ENCODE peak calls at places on chromosomes 2 and 18, in four cellular contexts. K is SK-N-SH, J is WTC11, A is K562. B is an unnamed sample.

GRCh38 chr2:235168174-235168979 is 216.6 kb downstream of the SH3BP4 start:
- DNase-seq in K (no peak), J (no peak), A (no peak), B (no peak)

GRCh38 chr2:32652555-32653209 is 24.8 kb downstream of the TTC27 start:
- DNase-seq in K (no peak), J (no peak), A (no peak), B (no peak)

GRCh38 chr2:189254268-189254883 is 74.8 kb upstream of the COL5A2 start:
- DNase-seq in K (peak), J (no peak), A (no peak), B (no peak)

GRCh38 chr2:96116879-96117533 is 635 bp upstream of the ADRA2B start:
- DNase-seq in K (peak), J (peak), A (peak), B (no peak)

GRCh38 chr2:45040786-45041185 is 31.5 kb upstream of the SIX2 start:
- DNase-seq in K (no peak), J (no peak), A (no peak), B (no peak)

GRCh38 chr18:57269756-57270534 is 82.4 kb upstream of the ST8SIA3 start:
- DNase-seq in K (no peak), J (no peak), A (no peak), B (no peak)

GRCh38 chr18:59787998-59788875 is 91.0 kb upstream of the CCBE1 start:
- DNase-seq in K (no peak), J (no peak), A (peak), B (no peak)

GRCh38 chr2:18721038-18721922 is 131.9 kb upstream of the NT5C1B start:
- DNase-seq in K (no peak), J (no peak), A (no peak), B (no peak)

GRCh38 chr18:26091047-26091630 is 726 bp upstream of the SS18 start:
- DNase-seq in K (no peak), J (peak), A (peak), B (peak)

GRCh38 chr2:158931577-158931976 is 36.9 kb upstream of the TANC1 start:
- DNase-seq in K (no peak), J (no peak), A (no peak), B (no peak)

GRCh38 chr2:223414646-223415045 is 187.5 kb downstream of the SCG2 start:
- DNase-seq in K (no peak), J (no peak), A (no peak), B (no peak)

GRCh38 chr2:144560254-144560653 is 40.3 kb upstream of the ZEB2 start:
- DNase-seq in K (no peak), J (no peak), A (peak), B (no peak)

GRCh38 chr18:28657836-28658410 is 481.0 kb upstream of the CDH2 start:
- DNase-seq in K (no peak), J (no peak), A (no peak), B (no peak)

GRCh38 chr18:48662021-48662661 is 123.3 kb downstream of the CTIF start:
- DNase-seq in K (no peak), J (no peak), A (no peak), B (peak)

GRCh38 chr18:63099848-63100625 is 219.5 kb downstream of the BCL2 start:
- DNase-seq in K (no peak), J (no peak), A (no peak), B (no peak)

GRCh38 chr2:226892729-226893128 is 56.9 kb downstream of the RHBDD1 start:
- DNase-seq in K (no peak), J (no peak), A (no peak), B (no peak)

GRCh38 chr2:105308785-105309540 is 20.6 kb downstream of the TGFBRAP1 start:
- DNase-seq in K (no peak), J (no peak), A (no peak), B (no peak)

GRCh38 chr2:9770308-9771100 is 72.8 kb upstream of the TAF1B start:
- DNase-seq in K (peak), J (peak), A (peak), B (peak)

GRCh38 chr2:175414872-175415487 is 233.5 kb upstream of the ATP5MC3 start:
- DNase-seq in K (peak), J (peak), A (peak), B (peak)

GRCh38 chr2:162261032-162261945 is 18.0 kb upstream of the FAP start:
- DNase-seq in K (no peak), J (no peak), A (no peak), B (no peak)

GRCh38 chr2:240401781-240402551 is 33.5 kb upstream of the GPC1 start:
- DNase-seq in K (no peak), J (no peak), A (no peak), B (no peak)

GRCh38 chr2:29228276-29228675 is 113.1 kb downstream of the CLIP4 start:
- DNase-seq in K (peak), J (no peak), A (no peak), B (no peak)

GRCh38 chr2:56185101-56185581 is 1.4 kb downstream of the CCDC85A start:
- DNase-seq in K (peak), J (peak), A (no peak), B (no peak)

GRCh38 chr2:177606636-177607035 is 214.1 kb downstream of the AGPS start:
- DNase-seq in K (no peak), J (no peak), A (no peak), B (no peak)

GRCh38 chr2:196538646-196539045 is 100.9 kb upstream of the CCDC150 start:
- DNase-seq in K (no peak), J (no peak), A (no peak), B (no peak)
- TF ChIP-seq FOXJ3 in K (no peak), J (no peak), A (no peak), B (no peak)

GRCh38 chr18:11891737-11892136 is 16.4 kb downstream of the MPPE1 start:
- DNase-seq in K (no peak), J (no peak), A (no peak), B (no peak)
- TF ChIP-seq FOXJ3 in K (no peak), J (no peak), A (no peak), B (no peak)

GRCh38 chr2:190829642-190830041 is 51.0 kb upstream of the GLS start:
- DNase-seq in K (no peak), J (no peak), A (no peak), B (no peak)
- TF ChIP-seq FOXJ3 in K (no peak), J (no peak), A (no peak), B (no peak)

GRCh38 chr18:55246278-55246677 is 287.0 kb upstream of the CCDC68 start:
- DNase-seq in K (no peak), J (no peak), A (no peak), B (no peak)

GRCh38 chr18:55244520-55244919 is 285.3 kb upstream of the CCDC68 start:
- DNase-seq in K (no peak), J (no peak), A (no peak), B (no peak)

GRCh38 chr18:55247032-55247431 is 287.8 kb upstream of the CCDC68 start:
- DNase-seq in K (no peak), J (no peak), A (no peak), B (no peak)

GRCh38 chr18:55243852-55244251 is 284.6 kb upstream of the CCDC68 start:
- DNase-seq in K (no peak), J (no peak), A (no peak), B (no peak)

GRCh38 chr18:55245200-55245599 is 285.9 kb upstream of the CCDC68 start:
- DNase-seq in K (no peak), J (no peak), A (no peak), B (no peak)
- TF ChIP-seq FOXJ3 in K (no peak), J (no peak), A (no peak), B (no peak)

B was measured in HepG2.